ENCODE peak calls at places on chromosomes 3 and 15, in seven cellular contexts. D is ovary, A is transverse colon, F is sigmoid colon, L is heart left ventricle, Q is tibial nerve, C is A549. J is an unnamed sample.

GRCh38 chr3:191263365-191263764 is 64.3 kb downstream of the OSTN start:
- DNase-seq in D (no peak), A (no peak), F (no peak), L (no peak), Q (no peak), C (no peak), J (no peak)

GRCh38 chr15:74403981-74404563 is 29.7 kb downstream of the SEMA7A start:
- DNase-seq in D (peak), A (no peak), F (no peak), L (no peak), Q (no peak), C (no peak), J (no peak)

GRCh38 chr15:62327386-62327785 is 162.3 kb upstream of the C2CD4B start:
- DNase-seq in D (no peak), A (no peak), F (no peak), L (no peak), Q (no peak), C (no peak), J (no peak)

GRCh38 chr3:128188958-128189357 is 35.7 kb downstream of the EEFSEC start:
- DNase-seq in D (no peak), A (no peak), F (no peak), L (no peak), Q (no peak), C (no peak), J (no peak)

GRCh38 chr3:132983143-132983770 is 54.9 kb upstream of the TMEM108 start:
- DNase-seq in D (no peak), A (no peak), F (no peak), L (no peak), Q (no peak), C (no peak), J (no peak)

GRCh38 chr3:152307829-152308474 is 39.2 kb downstream of the MBNL1 start:
- DNase-seq in D (no peak), A (no peak), F (no peak), L (no peak), Q (no peak), C (peak), J (no peak)

GRCh38 chr3:171710359-171710758 is 99.9 kb downstream of the PLD1 start:
- DNase-seq in D (no peak), A (no peak), F (no peak), L (no peak), Q (no peak), C (no peak), J (no peak)

GRCh38 chr15:37016287-37016686 is 84.1 kb downstream of the MEIS2 start:
- DNase-seq in D (peak), A (peak), F (peak), L (no peak), Q (no peak), C (no peak), J (no peak)

DNA sequence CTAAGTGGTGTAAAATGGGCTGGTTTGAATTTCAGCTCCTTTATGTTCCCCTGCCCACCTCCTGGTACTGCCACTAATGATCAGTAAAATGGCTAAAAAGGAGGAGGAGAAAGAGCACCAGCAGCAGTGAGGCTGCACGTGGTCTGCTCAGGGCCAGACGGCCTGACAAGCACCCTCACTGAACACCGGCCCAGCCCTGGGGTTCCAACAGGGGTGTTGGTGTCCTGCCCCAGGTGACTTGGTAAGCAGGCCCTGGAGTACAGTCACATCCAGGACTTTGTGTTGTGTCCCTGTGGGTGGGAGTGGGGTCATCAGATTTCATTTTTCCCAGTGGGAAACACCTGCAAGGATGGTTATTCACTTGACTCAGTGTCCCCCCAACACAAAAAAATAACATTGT is 5.4 kb downstream of the BAHD1 start:
- DNase-seq in D (no peak), A (no peak), F (no peak), L (no peak), Q (no peak), C (no peak), J (no peak)
- H3K27ac ChIP-seq in D (no peak), A (peak), F (no peak), L (no peak), Q (no peak), C (no peak), J (no peak)

GRCh38 chr15:90872481-90873184 is 4.2 kb downstream of the FURIN start:
- DNase-seq in D (no peak), A (no peak), F (no peak), L (no peak), Q (no peak), C (no peak), J (no peak)
- TF ChIP-seq POLR2A in D (no peak), A (no peak), F (no peak), L (no peak), Q (no peak), C (no peak), J (no peak)

DNA sequence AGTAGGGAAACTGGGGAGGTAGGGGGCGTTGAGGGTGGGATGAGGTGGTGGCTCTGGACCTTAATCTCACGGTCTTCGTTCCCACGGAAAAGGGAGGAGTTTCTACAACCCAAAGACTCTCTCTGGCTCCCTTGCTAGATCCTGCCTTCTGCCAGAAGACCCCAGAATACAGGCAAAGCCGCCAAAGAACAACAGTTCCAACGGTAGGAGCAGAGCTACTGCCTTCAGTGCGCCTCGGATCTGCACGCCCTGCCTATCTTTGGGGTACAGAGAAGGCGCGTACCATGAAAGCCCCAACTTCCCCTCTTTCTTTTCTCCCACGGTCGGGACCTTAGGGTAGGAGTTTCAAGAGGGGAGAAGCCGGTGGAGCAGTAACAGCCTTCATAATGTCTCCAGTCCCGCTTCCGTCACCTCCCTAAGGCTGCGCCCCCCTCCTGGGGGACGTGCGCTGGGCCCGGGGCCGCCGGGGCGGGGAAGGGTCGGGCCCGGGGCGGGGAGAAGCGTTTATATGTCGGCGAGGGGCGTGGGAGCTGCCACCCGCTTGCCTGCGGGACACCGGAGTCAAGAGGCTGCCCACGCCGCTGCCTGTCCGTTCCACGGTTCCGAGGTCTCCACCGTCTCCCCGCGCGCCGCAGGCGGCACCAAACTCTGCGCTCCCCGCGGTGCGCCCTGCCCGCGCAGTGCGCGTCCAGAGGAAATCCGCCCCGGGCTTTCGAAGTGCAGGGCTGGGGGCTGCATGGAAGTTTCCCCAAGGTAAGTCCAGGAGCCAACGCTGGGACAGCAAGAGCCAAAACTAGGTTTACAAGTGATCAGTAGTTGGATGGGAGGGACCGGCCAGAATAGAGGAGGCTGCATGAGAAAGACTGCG is at the start of gene COL6A6:
- DNase-seq in D (no peak), A (no peak), F (no peak), L (no peak), Q (no peak), C (no peak), J (no peak)
- H3K4me3 ChIP-seq in D (peak), A (no peak), F (no peak), L (peak), Q (no peak), C (no peak), J (no peak)

GRCh38 chr3:189108032-189108431 is 63.7 kb upstream of the TPRG1 start:
- DNase-seq in D (no peak), A (no peak), F (no peak), L (no peak), Q (no peak), C (no peak), J (no peak)

GRCh38 chr3:189108735-189109134 is 63.0 kb upstream of the TPRG1 start:
- DNase-seq in D (no peak), A (no peak), F (no peak), L (no peak), Q (no peak), C (no peak), J (no peak)

GRCh38 chr3:189103208-189103607 is 68.6 kb upstream of the TPRG1 start:
- DNase-seq in D (no peak), A (no peak), F (no peak), L (no peak), Q (no peak), C (no peak), J (no peak)

GRCh38 chr3:189109145-189109544 is 62.6 kb upstream of the TPRG1 start:
- DNase-seq in D (no peak), A (no peak), F (no peak), L (no peak), Q (no peak), C (no peak), J (no peak)
- H3K27ac ChIP-seq in D (no peak), A (no peak), F (no peak), L (no peak), Q (no peak), C (no peak), J (peak)

GRCh38 chr3:196049567-196050122 is 32.2 kb downstream of the TFRC start:
- DNase-seq in D (no peak), A (no peak), F (no peak), L (no peak), Q (no peak), C (no peak), J (no peak)

GRCh38 chr3:196053487-196053886 is 28.4 kb downstream of the TFRC start:
- DNase-seq in D (no peak), A (no peak), F (no peak), L (no peak), Q (no peak), C (no peak), J (no peak)

GRCh38 chr3:196048922-196049566 is 32.8 kb downstream of the TFRC start:
- DNase-seq in D (no peak), A (no peak), F (no peak), L (no peak), Q (no peak), C (no peak), J (no peak)

GRCh38 chr3:196051336-196052076 is 30.4 kb downstream of the TFRC start:
- DNase-seq in D (no peak), A (no peak), F (no peak), L (no peak), Q (no peak), C (no peak), J (no peak)

GRCh38 chr3:196050597-196050996 is 31.3 kb downstream of the TFRC start:
- DNase-seq in D (no peak), A (no peak), F (no peak), L (no peak), Q (no peak), C (no peak), J (no peak)
- TF ChIP-seq POLR2A in D (no peak), A (no peak), F (no peak), L (no peak), Q (no peak), C (no peak), J (no peak)

GRCh38 chr3:183815951-183816475 is 9.4 kb downstream of the MAP6D1 start:
- DNase-seq in D (no peak), A (no peak), F (no peak), L (no peak), Q (no peak), C (no peak), J (no peak)
- H3K4me3 ChIP-seq in D (no peak), A (no peak), F (no peak), L (no peak), Q (no peak), C (no peak), J (no peak)

GRCh38 chr3:39181408-39182335 is 10.7 kb downstream of the XIRP1 start:
- DNase-seq in D (no peak), A (no peak), F (no peak), L (no peak), Q (no peak), C (no peak), J (no peak)
- H3K27ac ChIP-seq in D (no peak), A (peak), F (peak), L (peak), Q (peak), C (peak), J (peak)

GRCh38 chr15:39451121-39451698 is 129.7 kb upstream of the THBS1 start:
- DNase-seq in D (no peak), A (peak), F (no peak), L (no peak), Q (no peak), C (no peak), J (no peak)
- TF ChIP-seq POLR2A in D (no peak), A (no peak), F (no peak), L (no peak), Q (no peak), C (no peak), J (no peak)

GRCh38 chr3:58038675-58039302 is 30.6 kb downstream of the FLNB start:
- DNase-seq in D (no peak), A (no peak), F (peak), L (no peak), Q (no peak), C (no peak), J (no peak)

GRCh38 chr3:58037141-58037910 is 29.1 kb downstream of the FLNB start:
- DNase-seq in D (no peak), A (no peak), F (no peak), L (no peak), Q (no peak), C (no peak), J (no peak)

GRCh38 chr3:58041182-58041825 is 33.1 kb downstream of the FLNB start:
- DNase-seq in D (no peak), A (no peak), F (peak), L (no peak), Q (no peak), C (no peak), J (no peak)

GRCh38 chr3:58041826-58042324 is 33.7 kb downstream of the FLNB start:
- DNase-seq in D (no peak), A (no peak), F (no peak), L (no peak), Q (no peak), C (no peak), J (no peak)

GRCh38 chr3:58039609-58040008 is 31.4 kb downstream of the FLNB start:
- DNase-seq in D (no peak), A (no peak), F (peak), L (no peak), Q (no peak), C (no peak), J (no peak)
- H3K4me3 ChIP-seq in D (no peak), A (no peak), F (no peak), L (no peak), Q (no peak), C (peak), J (no peak)

J was measured in vagina.